ENCODE peak calls at places on chromosomes 3 and 15, in nine cellular contexts. K is GM12865, T is epithelial cell of esophagus, S is omental fat pad, M is LNCaP clone FGC, Q is WTC11, D is mesothelial cell of epicardium, A is keratinocyte, V is fibroblast of lung. H is an unnamed sample.

GRCh38 chr15:90071220-90071807 is 31.0 kb downstream of the IDH2 start:
- DNase-seq in D (peak; percentile 72), K (peak; percentile 89), V (peak; percentile 89), Q (peak; percentile 48), T (peak; percentile 82), M (peak; percentile 63), S (peak; percentile 75), A (no peak), H (peak; percentile 77)

GRCh38 chr3:42375121-42375520 is 35.3 kb downstream of the LYZL4 start:
- DNase-seq in T (no peak), Q (no peak), A (no peak), V (no peak), D (no peak), S (no peak), M (no peak), K (no peak), H (no peak)

GRCh38 chr3:105865016-105865623 is 3.7 kb downstream of the CBLB start:
- DNase-seq in M (no peak), D (no peak), Q (no peak), V (peak; percentile 88), S (no peak), A (no peak), K (no peak), T (no peak), H (no peak)

GRCh38 chr3:24323272-24323671 is 171.4 kb downstream of the THRB start:
- DNase-seq in D (no peak), A (no peak), Q (no peak), T (peak; percentile 27), V (no peak), K (no peak), M (no peak), S (no peak), H (no peak)

GRCh38 chr3:190017575-190018288 is 103.0 kb downstream of the P3H2 start:
- DNase-seq in Q (no peak), K (peak; percentile 48), D (no peak), V (peak; percentile 88), M (peak; percentile 57), A (no peak), T (peak; percentile 79), S (no peak), H (no peak)

GRCh38 chr3:62332771-62333381 is 40.5 kb downstream of the FEZF2 start:
- DNase-seq in K (peak; percentile 14), A (no peak), Q (no peak), T (peak; percentile 26), S (no peak), D (no peak), M (no peak), V (peak; percentile 57), H (no peak)

GRCh38 chr15:44219073-44219472 is 24.0 kb upstream of the FRMD5 start:
- DNase-seq in S (no peak), Q (no peak), V (no peak), D (no peak), M (no peak), A (no peak), T (no peak), K (no peak), H (no peak)

GRCh38 chr3:11363732-11364131 is 91.5 kb downstream of the ATG7 start:
- DNase-seq in D (no peak), A (no peak), K (no peak), S (no peak), T (no peak), Q (no peak), M (no peak), V (no peak), H (no peak)

GRCh38 chr3:72907851-72908620 is 20.2 kb downstream of the GXYLT2 start:
- DNase-seq in Q (no peak), A (no peak), D (no peak), V (peak; percentile 93), M (no peak), T (peak; percentile 70), S (no peak), K (no peak), H (no peak)

GRCh38 chr15:96353378-96353930 is 23.0 kb downstream of the NR2F2 start:
- DNase-seq in D (no peak), T (no peak), Q (no peak), A (no peak), S (no peak), M (no peak), V (no peak), K (no peak), H (no peak)

GRCh38 chr3:123096701-123097100 is 29.9 kb downstream of the PDIA5 start:
- DNase-seq in D (no peak), M (no peak), K (no peak), V (peak; percentile 85), T (no peak), Q (no peak), A (no peak), S (no peak), H (no peak)

GRCh38 chr3:184227481-184227935 is 1.9 kb upstream of the VWA5B2 start:
- DNase-seq in D (no peak), A (no peak), V (peak; percentile 17), Q (peak; percentile 72), K (peak; percentile 49), S (no peak), M (no peak), T (peak; percentile 42), H (peak; percentile 79)

GRCh38 chr3:58539636-58540035 is 2.6 kb upstream of the ACOX2 start:
- DNase-seq in Q (no peak), S (no peak), K (no peak), V (peak; percentile 47), D (no peak), A (no peak), T (no peak), M (no peak), H (no peak)

GRCh38 chr15:68550498-68551295 is 28.1 kb upstream of the CORO2B start:
- DNase-seq in M (no peak), V (peak; percentile 60), T (peak; percentile 71), D (peak; percentile 91), A (no peak), Q (peak; percentile 94), S (peak; percentile 98), K (peak; percentile 69), H (peak; percentile 74)

GRCh38 chr15:65929573-65929972 is 60.3 kb downstream of the RAB11A start:
- DNase-seq in D (no peak), S (no peak), V (no peak), Q (no peak), T (no peak), M (no peak), K (no peak), A (no peak), H (no peak)

GRCh38 chr3:16329792-16330061 is 64.7 kb downstream of the OXNAD1 start:
- DNase-seq in Q (no peak), S (no peak), D (no peak), M (no peak), A (no peak), T (no peak), V (no peak), K (no peak), H (no peak)

GRCh38 chr3:120144267-120144666 is 50.0 kb upstream of the GSK3B start:
- DNase-seq in T (peak; percentile 67), A (peak; percentile 58), M (no peak), V (no peak), K (no peak), S (no peak), D (no peak), Q (peak; percentile 19), H (no peak)

GRCh38 chr15:52011711-52012144 is 7.3 kb upstream of the MAPK6 start:
- DNase-seq in D (no peak), V (peak; percentile 31), A (no peak), Q (no peak), M (peak; percentile 92), K (peak; percentile 25), S (no peak), T (no peak), H (no peak)

GRCh38 chr15:43872416-43873020 is 45.7 kb downstream of the WDR76 start:
- DNase-seq in T (peak; percentile 79), V (peak; percentile 87), M (peak; percentile 52), Q (peak; percentile 54), K (peak; percentile 54), A (peak; percentile 7), D (peak; percentile 47), S (no peak), H (peak; percentile 32)

GRCh38 chr3:151468284-151468917 is 7.5 kb upstream of the IGSF10 start:
- DNase-seq in T (peak; percentile 73), A (no peak), Q (peak; percentile 48), D (no peak), K (peak; percentile 69), V (peak; percentile 70), S (no peak), M (peak; percentile 7), H (peak; percentile 49)

GRCh38 chr3:45832691-45833090 is 9.2 kb downstream of the LZTFL1 start:
- DNase-seq in V (peak; percentile 18), T (peak; percentile 71), A (no peak), D (no peak), Q (no peak), S (no peak), M (no peak), K (peak; percentile 53), H (no peak)
- TF ChIP-seq CTCF in V (no peak), T (peak; percentile 65), A (peak; percentile 50), D (no peak), Q (no peak), S (no peak), M (peak; percentile 75), K (peak; percentile 38), H (no peak)

GRCh38 chr3:188351648-188352047 is 197.7 kb downstream of the LPP start:
- DNase-seq in K (no peak), Q (no peak), M (no peak), S (no peak), A (no peak), D (no peak), T (no peak), V (no peak), H (no peak)
- TF ChIP-seq CTCF in K (no peak), Q (no peak), M (no peak), S (no peak), A (no peak), D (no peak), T (no peak), V (no peak), H (no peak)

DNA sequence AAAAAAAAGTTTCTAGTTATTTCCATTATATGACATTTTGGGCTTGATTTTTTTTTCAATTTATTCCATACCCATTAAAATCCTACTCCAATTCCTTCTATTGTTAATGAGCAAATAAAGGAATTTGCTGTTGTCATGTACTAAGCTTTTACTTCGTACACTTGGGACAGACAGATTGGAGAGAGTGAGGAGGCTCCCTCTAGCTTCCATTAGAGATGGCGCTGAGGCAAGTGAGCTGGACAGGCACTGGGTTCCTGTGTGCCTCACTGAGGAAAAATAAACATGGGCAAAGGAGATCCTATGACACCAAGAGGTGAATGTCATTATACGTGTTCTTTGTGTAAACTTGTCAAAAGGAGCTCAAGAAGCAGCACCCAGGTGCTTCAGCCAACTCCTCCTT is 441.1 kb upstream of the MDFIC2 start:
- DNase-seq in V (no peak), K (no peak), A (no peak), D (no peak), S (no peak), Q (peak; percentile 12), M (peak; percentile 13), T (peak; percentile 22), H (no peak)
- TF ChIP-seq CTCF in V (no peak), K (no peak), A (peak; percentile 45), D (no peak), S (no peak), Q (no peak), M (peak; percentile 58), T (peak; percentile 51), H (no peak)

DNA sequence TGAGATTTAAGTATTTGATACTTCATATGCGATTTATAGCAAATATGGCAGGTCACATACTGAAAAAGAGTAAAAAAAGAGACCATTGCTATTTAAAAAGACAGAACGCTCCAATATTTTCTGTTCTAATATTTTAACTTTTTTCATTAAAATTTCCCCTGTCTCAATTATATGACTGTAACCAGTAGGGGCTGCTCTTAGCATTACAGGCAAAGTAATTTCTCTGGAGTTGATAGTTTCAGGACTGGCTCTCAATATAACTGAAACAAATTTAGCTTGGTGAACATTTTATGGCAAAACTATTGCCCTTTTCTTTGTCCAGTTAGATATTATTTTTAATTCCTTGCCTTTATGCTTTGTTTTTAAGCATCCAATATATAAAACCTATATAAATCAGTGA is 286.3 kb upstream of the ROBO2 start:
- DNase-seq in Q (no peak), T (peak; percentile 0), V (peak; percentile 42), S (no peak), K (no peak), M (no peak), A (no peak), D (no peak), H (no peak)
- TF ChIP-seq CTCF in Q (no peak), T (no peak), V (peak; percentile 20), S (no peak), K (no peak), M (peak; percentile 31), A (no peak), D (no peak), H (no peak)

H was measured in GM10248.